ENCODE peak calls at places on chromosomes 2 and 18, in nine cellular contexts. One of them, this sample, is unnamed.

GRCh38 chr2:241983571-241984270 is 114.2 kb downstream of the RTP5 start:
- DNase-seq in kidney epithelial cell: no peak
- DNase-seq in fibroblast of lung: no peak
- DNase-seq in gastrocnemius medialis: no peak
- DNase-seq in CD8-positive, alpha-beta T cell: no peak
- DNase-seq in GM13976: no peak
- DNase-seq in heart left ventricle: no peak
- DNase-seq in A549: no peak
- DNase-seq in Calu3: no peak
- DNase-seq in this sample: no peak

GRCh38 chr2:169452080-169452479 is 27.2 kb upstream of the BBS5 start:
- DNase-seq in fibroblast of lung: peak
- DNase-seq in heart left ventricle: no peak
- DNase-seq in CD8-positive, alpha-beta T cell: no peak
- DNase-seq in gastrocnemius medialis: no peak
- DNase-seq in GM13976: peak
- DNase-seq in A549: peak
- DNase-seq in kidney epithelial cell: no peak
- DNase-seq in Calu3: peak
- DNase-seq in this sample: no peak

GRCh38 chr18:44900627-44901026 is 219.9 kb downstream of the SETBP1 start:
- DNase-seq in A549: no peak
- DNase-seq in gastrocnemius medialis: no peak
- DNase-seq in GM13976: no peak
- DNase-seq in fibroblast of lung: no peak
- DNase-seq in heart left ventricle: no peak
- DNase-seq in CD8-positive, alpha-beta T cell: no peak
- DNase-seq in Calu3: no peak
- DNase-seq in kidney epithelial cell: no peak
- DNase-seq in this sample: no peak

GRCh38 chr2:159712929-159713575 is 746 bp downstream of the MARCHF7 start:
- DNase-seq in CD8-positive, alpha-beta T cell: no peak
- DNase-seq in kidney epithelial cell: no peak
- DNase-seq in A549: peak
- DNase-seq in gastrocnemius medialis: no peak
- DNase-seq in Calu3: no peak
- DNase-seq in heart left ventricle: no peak
- DNase-seq in GM13976: no peak
- DNase-seq in fibroblast of lung: peak
- DNase-seq in this sample: no peak

GRCh38 chr2:11701206-11701605 is 31.2 kb upstream of the NTSR2 start:
- DNase-seq in kidney epithelial cell: no peak
- DNase-seq in CD8-positive, alpha-beta T cell: no peak
- DNase-seq in A549: no peak
- DNase-seq in Calu3: no peak
- DNase-seq in fibroblast of lung: no peak
- DNase-seq in gastrocnemius medialis: no peak
- DNase-seq in GM13976: no peak
- DNase-seq in heart left ventricle: no peak
- DNase-seq in this sample: no peak

GRCh38 chr18:8938817-8939216 is 163.7 kb upstream of the NDUFV2 start:
- DNase-seq in CD8-positive, alpha-beta T cell: no peak
- DNase-seq in Calu3: no peak
- DNase-seq in A549: no peak
- DNase-seq in GM13976: no peak
- DNase-seq in gastrocnemius medialis: no peak
- DNase-seq in heart left ventricle: no peak
- DNase-seq in fibroblast of lung: no peak
- DNase-seq in kidney epithelial cell: no peak
- DNase-seq in this sample: no peak

GRCh38 chr18:10739152-10739551 is 213.3 kb downstream of the NAPG start:
- DNase-seq in kidney epithelial cell: no peak
- DNase-seq in gastrocnemius medialis: no peak
- DNase-seq in Calu3: no peak
- DNase-seq in A549: no peak
- DNase-seq in heart left ventricle: no peak
- DNase-seq in fibroblast of lung: peak
- DNase-seq in GM13976: no peak
- DNase-seq in CD8-positive, alpha-beta T cell: no peak
- DNase-seq in this sample: no peak

GRCh38 chr2:239820836-239821693 is 204.1 kb downstream of the NDUFA10 start:
- DNase-seq in CD8-positive, alpha-beta T cell: peak
- DNase-seq in fibroblast of lung: no peak
- DNase-seq in GM13976: no peak
- DNase-seq in kidney epithelial cell: no peak
- DNase-seq in heart left ventricle: peak
- DNase-seq in gastrocnemius medialis: no peak
- DNase-seq in Calu3: no peak
- DNase-seq in A549: no peak
- DNase-seq in this sample: no peak

GRCh38 chr18:31555971-31556747 is 35.5 kb upstream of the TTR start:
- DNase-seq in A549: peak
- DNase-seq in GM13976: peak
- DNase-seq in heart left ventricle: no peak
- DNase-seq in Calu3: peak
- DNase-seq in fibroblast of lung: peak
- DNase-seq in kidney epithelial cell: peak
- DNase-seq in gastrocnemius medialis: no peak
- DNase-seq in CD8-positive, alpha-beta T cell: peak
- DNase-seq in this sample: no peak

GRCh38 chr2:3160751-3161330 is 216.8 kb downstream of the EIPR1 start:
- DNase-seq in kidney epithelial cell: no peak
- DNase-seq in Calu3: no peak
- DNase-seq in CD8-positive, alpha-beta T cell: no peak
- DNase-seq in GM13976: no peak
- DNase-seq in gastrocnemius medialis: no peak
- DNase-seq in heart left ventricle: no peak
- DNase-seq in fibroblast of lung: peak
- DNase-seq in A549: no peak
- DNase-seq in this sample: no peak

GRCh38 chr2:57821085-57821484 is 225.5 kb upstream of the VRK2 start:
- DNase-seq in heart left ventricle: no peak
- DNase-seq in CD8-positive, alpha-beta T cell: no peak
- DNase-seq in fibroblast of lung: no peak
- DNase-seq in gastrocnemius medialis: no peak
- DNase-seq in Calu3: no peak
- DNase-seq in GM13976: no peak
- DNase-seq in kidney epithelial cell: no peak
- DNase-seq in A549: no peak
- DNase-seq in this sample: no peak

GRCh38 chr18:78889250-78889649 is 90.4 kb upstream of the SALL3 start:
- DNase-seq in fibroblast of lung: no peak
- DNase-seq in kidney epithelial cell: no peak
- DNase-seq in gastrocnemius medialis: no peak
- DNase-seq in GM13976: no peak
- DNase-seq in CD8-positive, alpha-beta T cell: no peak
- DNase-seq in heart left ventricle: no peak
- DNase-seq in Calu3: no peak
- DNase-seq in A549: no peak
- DNase-seq in this sample: no peak

GRCh38 chr2:974054-974453 is 23.4 kb downstream of the SNTG2 start:
- DNase-seq in GM13976: no peak
- DNase-seq in heart left ventricle: no peak
- DNase-seq in gastrocnemius medialis: no peak
- DNase-seq in Calu3: no peak
- DNase-seq in kidney epithelial cell: no peak
- DNase-seq in fibroblast of lung: no peak
- DNase-seq in CD8-positive, alpha-beta T cell: peak
- DNase-seq in A549: no peak
- DNase-seq in this sample: no peak

GRCh38 chr2:42492691-42493467 is 903 bp downstream of the KCNG3 start:
- DNase-seq in Calu3: no peak
- DNase-seq in CD8-positive, alpha-beta T cell: peak
- DNase-seq in GM13976: peak
- DNase-seq in gastrocnemius medialis: no peak
- DNase-seq in kidney epithelial cell: no peak
- DNase-seq in fibroblast of lung: peak
- DNase-seq in heart left ventricle: no peak
- DNase-seq in A549: no peak
- DNase-seq in this sample: peak

GRCh38 chr2:151914989-151915628 is 86.9 kb upstream of the ARL5A start:
- DNase-seq in CD8-positive, alpha-beta T cell: no peak
- DNase-seq in heart left ventricle: no peak
- DNase-seq in fibroblast of lung: no peak
- DNase-seq in Calu3: no peak
- DNase-seq in GM13976: no peak
- DNase-seq in gastrocnemius medialis: no peak
- DNase-seq in A549: no peak
- DNase-seq in kidney epithelial cell: no peak
- DNase-seq in this sample: no peak

GRCh38 chr2:50492452-50492851 is 539.5 kb downstream of the NRXN1 start:
- DNase-seq in kidney epithelial cell: peak
- DNase-seq in Calu3: peak
- DNase-seq in CD8-positive, alpha-beta T cell: no peak
- DNase-seq in GM13976: peak
- DNase-seq in fibroblast of lung: peak
- DNase-seq in gastrocnemius medialis: no peak
- DNase-seq in heart left ventricle: peak
- DNase-seq in A549: peak
- DNase-seq in this sample: no peak

GRCh38 chr18:69865656-69866241 is 81.9 kb downstream of the CD226 start:
- DNase-seq in kidney epithelial cell: no peak
- DNase-seq in Calu3: no peak
- DNase-seq in gastrocnemius medialis: no peak
- DNase-seq in GM13976: no peak
- DNase-seq in CD8-positive, alpha-beta T cell: no peak
- DNase-seq in fibroblast of lung: no peak
- DNase-seq in heart left ventricle: no peak
- DNase-seq in A549: no peak
- DNase-seq in this sample: no peak

GRCh38 chr2:41116106-41116797 is 664.4 kb upstream of the SLC8A1 start:
- DNase-seq in GM13976: no peak
- DNase-seq in A549: no peak
- DNase-seq in kidney epithelial cell: no peak
- DNase-seq in Calu3: no peak
- DNase-seq in fibroblast of lung: peak
- DNase-seq in CD8-positive, alpha-beta T cell: no peak
- DNase-seq in heart left ventricle: no peak
- DNase-seq in gastrocnemius medialis: no peak
- DNase-seq in this sample: no peak

GRCh38 chr2:180847073-180847472 is 133.3 kb upstream of the UBE2E3 start:
- DNase-seq in Calu3: no peak
- DNase-seq in gastrocnemius medialis: no peak
- DNase-seq in A549: no peak
- DNase-seq in fibroblast of lung: no peak
- DNase-seq in heart left ventricle: no peak
- DNase-seq in kidney epithelial cell: no peak
- DNase-seq in CD8-positive, alpha-beta T cell: no peak
- DNase-seq in GM13976: no peak
- DNase-seq in this sample: no peak
- TF ChIP-seq CTCF in Calu3: no peak
- TF ChIP-seq CTCF in gastrocnemius medialis: no peak
- TF ChIP-seq CTCF in A549: no peak
- TF ChIP-seq CTCF in fibroblast of lung: no peak
- TF ChIP-seq CTCF in heart left ventricle: no peak
- TF ChIP-seq CTCF in kidney epithelial cell: no peak
- TF ChIP-seq CTCF in CD8-positive, alpha-beta T cell: no peak
- TF ChIP-seq CTCF in GM13976: no peak
- TF ChIP-seq CTCF in this sample: no peak

DNA sequence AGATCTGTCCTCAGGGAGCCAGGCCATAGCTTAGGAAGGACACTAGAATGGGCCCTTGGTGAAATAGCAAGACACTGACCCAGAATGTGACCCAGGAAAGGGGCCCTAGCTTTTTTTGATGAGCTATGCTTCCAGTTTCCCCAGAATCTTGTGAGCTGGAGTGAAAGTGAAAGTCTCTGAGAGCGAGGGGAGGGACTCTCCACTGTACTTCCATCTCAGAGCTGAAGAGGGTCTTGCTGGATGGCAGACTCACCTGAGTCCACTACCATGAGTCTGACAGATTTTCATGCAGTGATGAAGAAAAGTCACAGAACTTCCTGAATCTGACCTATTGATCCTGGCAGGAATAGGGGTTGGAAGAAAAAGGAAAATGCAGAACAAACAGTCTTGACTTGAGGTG is 3.1 kb downstream of the ARHGAP25 start:
- DNase-seq in heart left ventricle: no peak
- DNase-seq in CD8-positive, alpha-beta T cell: peak
- DNase-seq in fibroblast of lung: no peak
- DNase-seq in GM13976: no peak
- DNase-seq in kidney epithelial cell: no peak
- DNase-seq in A549: no peak
- DNase-seq in gastrocnemius medialis: no peak
- DNase-seq in Calu3: no peak
- DNase-seq in this sample: no peak
- TF ChIP-seq CTCF in heart left ventricle: no peak
- TF ChIP-seq CTCF in CD8-positive, alpha-beta T cell: no peak
- TF ChIP-seq CTCF in fibroblast of lung: no peak
- TF ChIP-seq CTCF in GM13976: no peak
- TF ChIP-seq CTCF in kidney epithelial cell: no peak
- TF ChIP-seq CTCF in A549: no peak
- TF ChIP-seq CTCF in gastrocnemius medialis: no peak
- TF ChIP-seq CTCF in Calu3: no peak
- TF ChIP-seq CTCF in this sample: no peak

DNA sequence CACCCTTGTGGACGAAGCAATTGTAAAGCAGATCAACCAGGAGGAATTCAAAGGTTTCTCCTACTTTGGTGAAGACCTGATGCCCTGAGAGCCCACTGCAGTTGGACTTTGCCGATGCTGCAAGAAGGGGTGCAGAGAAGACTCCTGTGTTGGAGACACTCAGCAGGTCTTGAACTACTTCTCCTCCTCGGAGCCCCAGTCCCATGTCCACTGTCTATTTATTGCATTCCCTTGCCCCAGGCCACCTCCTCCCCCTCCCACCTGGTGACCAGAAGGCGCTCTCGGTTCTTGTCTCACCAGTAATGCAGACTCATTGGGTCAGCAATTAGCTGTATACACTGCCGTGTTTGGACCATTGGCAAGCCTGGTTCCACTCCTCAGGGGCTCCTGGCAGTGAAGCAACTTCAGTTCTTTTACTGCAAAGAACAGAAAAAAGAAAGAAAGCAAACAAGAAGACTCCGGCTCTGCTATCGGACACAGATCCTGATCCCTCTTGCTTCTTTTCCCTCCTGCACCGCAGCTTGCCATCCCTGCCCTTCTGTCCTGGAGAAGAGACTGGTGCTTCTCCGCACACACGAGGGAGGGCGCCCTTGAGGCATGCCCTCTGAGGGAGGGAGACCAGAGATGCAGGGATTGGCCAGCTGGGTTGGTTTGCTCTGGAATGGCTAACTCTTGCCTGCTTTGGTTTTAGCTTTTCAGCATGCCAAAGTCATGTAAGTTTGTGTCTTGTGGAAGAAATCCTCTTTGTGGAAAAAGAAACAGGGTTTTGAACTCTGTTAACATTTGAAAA is 112.2 kb upstream of the EPAS1 start:
- DNase-seq in fibroblast of lung: no peak
- DNase-seq in GM13976: no peak
- DNase-seq in A549: no peak
- DNase-seq in heart left ventricle: no peak
- DNase-seq in Calu3: no peak
- DNase-seq in CD8-positive, alpha-beta T cell: no peak
- DNase-seq in gastrocnemius medialis: no peak
- DNase-seq in kidney epithelial cell: no peak
- DNase-seq in this sample: no peak
- TF ChIP-seq CTCF in fibroblast of lung: no peak
- TF ChIP-seq CTCF in GM13976: no peak
- TF ChIP-seq CTCF in A549: no peak
- TF ChIP-seq CTCF in heart left ventricle: peak
- TF ChIP-seq CTCF in Calu3: no peak
- TF ChIP-seq CTCF in CD8-positive, alpha-beta T cell: no peak
- TF ChIP-seq CTCF in gastrocnemius medialis: no peak
- TF ChIP-seq CTCF in kidney epithelial cell: no peak
- TF ChIP-seq CTCF in this sample: no peak

GRCh38 chr18:1846640-1847039 is 724.7 kb downstream of the METTL4 start:
- DNase-seq in A549: no peak
- DNase-seq in kidney epithelial cell: peak
- DNase-seq in GM13976: no peak
- DNase-seq in gastrocnemius medialis: no peak
- DNase-seq in CD8-positive, alpha-beta T cell: no peak
- DNase-seq in heart left ventricle: no peak
- DNase-seq in fibroblast of lung: peak
- DNase-seq in Calu3: no peak
- DNase-seq in this sample: no peak

GRCh38 chr18:1848716-1849115 is 722.6 kb downstream of the METTL4 start:
- DNase-seq in heart left ventricle: no peak
- DNase-seq in kidney epithelial cell: peak
- DNase-seq in fibroblast of lung: peak
- DNase-seq in GM13976: no peak
- DNase-seq in Calu3: no peak
- DNase-seq in CD8-positive, alpha-beta T cell: no peak
- DNase-seq in gastrocnemius medialis: no peak
- DNase-seq in A549: no peak
- DNase-seq in this sample: no peak
- TF ChIP-seq CTCF in heart left ventricle: no peak
- TF ChIP-seq CTCF in kidney epithelial cell: no peak
- TF ChIP-seq CTCF in fibroblast of lung: no peak
- TF ChIP-seq CTCF in GM13976: no peak
- TF ChIP-seq CTCF in Calu3: no peak
- TF ChIP-seq CTCF in CD8-positive, alpha-beta T cell: no peak
- TF ChIP-seq CTCF in gastrocnemius medialis: no peak
- TF ChIP-seq CTCF in A549: no peak
- TF ChIP-seq CTCF in this sample: no peak